ENCODE peak calls at places on chromosome 4, in five cellular contexts. N is MV-4-11; T is stimulated activated CD4-positive, alpha-beta T cell treated with anti-CD3 and anti-CD28 coated beads, Interleukin-4, amount 100 ng/mL, for 48 hours; J is cardiac fibroblast; A is AG10803. G is an unnamed sample.

GRCh38 chr4:1155314-1155713 is 17.1 kb downstream of the SPON2 start:
- DNase-seq in N (peak; percentile 57), T (no peak), J (no peak), A (no peak), G (no peak)

GRCh38 chr4:23970193-23970850 is 80.5 kb upstream of the PPARGC1A start:
- DNase-seq in N (no peak), T (no peak), J (no peak), A (peak; percentile 54), G (no peak)

GRCh38 chr4:96093057-96093456 is 253.2 kb downstream of the PDHA2 start:
- DNase-seq in N (no peak), T (no peak), J (peak; percentile 15), A (no peak), G (no peak)

GRCh38 chr4:7708981-7709380 is 230.7 kb downstream of the AFAP1 start:
- DNase-seq in N (no peak), T (no peak), J (no peak), A (no peak), G (no peak)

GRCh38 chr4:2254665-2255500 is 7.0 kb downstream of the MXD4 start:
- DNase-seq in N (no peak), T (no peak), J (no peak), A (no peak), G (no peak)

GRCh38 chr4:23789765-23790164 is 100.1 kb downstream of the PPARGC1A start:
- DNase-seq in N (no peak), T (no peak), J (peak; percentile 68), A (peak; percentile 87), G (no peak)

GRCh38 chr4:146033149-146033548 is 94.5 kb upstream of the ZNF827 start:
- DNase-seq in N (no peak), T (no peak), J (no peak), A (no peak), G (no peak)

GRCh38 chr4:178198691-178199090 is 756.5 kb upstream of the AGA start:
- DNase-seq in N (no peak), T (no peak), J (no peak), A (no peak), G (no peak)

GRCh38 chr4:54657194-54657555 is 582 bp upstream of the KIT start:
- DNase-seq in N (no peak), T (no peak), J (no peak), A (no peak), G (no peak)

GRCh38 chr4:153432971-153433752 is 33.0 kb upstream of the TMEM131L start:
- DNase-seq in N (peak; percentile 92), T (peak; percentile 50), J (peak; percentile 88), A (peak; percentile 94), G (peak; percentile 62)

GRCh38 chr4:6507345-6507744 is 34.9 kb upstream of the PPP2R2C start:
- DNase-seq in N (no peak), T (no peak), J (no peak), A (no peak), G (no peak)

GRCh38 chr4:103498161-103499070 is 221.4 kb downstream of the TACR3 start:
- DNase-seq in N (no peak), T (no peak), J (peak; percentile 26), A (peak; percentile 76), G (no peak)

GRCh38 chr4:153207027-153207426 is 2.8 kb downstream of the TRIM2 start:
- DNase-seq in N (no peak), T (no peak), J (no peak), A (no peak), G (no peak)

GRCh38 chr4:152850377-152850776 is 70.6 kb downstream of the ARFIP1 start:
- DNase-seq in N (peak; percentile 73), T (no peak), J (peak; percentile 82), A (peak; percentile 48), G (no peak)

GRCh38 chr4:122827258-122827887 is 742 bp downstream of the FGF2 start:
- DNase-seq in N (no peak), T (peak; percentile 4), J (peak; percentile 61), A (peak; percentile 46), G (no peak)

GRCh38 chr4:78711676-78712075 is 64.5 kb upstream of the BMP2K start:
- DNase-seq in N (no peak), T (no peak), J (no peak), A (no peak), G (no peak)

GRCh38 chr4:71377561-71377960 is 38.7 kb downstream of the SLC4A4 start:
- DNase-seq in N (no peak), T (no peak), J (peak; percentile 68), A (peak; percentile 75), G (no peak)

GRCh38 chr4:169902658-169903345 is 123.4 kb downstream of the MFAP3L start:
- DNase-seq in N (no peak), T (no peak), J (no peak), A (no peak), G (no peak)

GRCh38 chr4:68342139-68342538 is 7.8 kb downstream of the YTHDC1 start:
- DNase-seq in N (no peak), T (no peak), J (peak; percentile 84), A (peak; percentile 79), G (no peak)

GRCh38 chr4:183390374-183390773 is 54.1 kb upstream of the CDKN2AIP start:
- DNase-seq in N (no peak), T (no peak), J (no peak), A (no peak), G (no peak)

GRCh38 chr4:168724960-168725359 is 228.1 kb downstream of the PALLD start:
- DNase-seq in N (peak; percentile 18), T (no peak), J (peak; percentile 87), A (peak; percentile 83), G (no peak)

GRCh38 chr4:159464302-159464701 is 361.4 kb downstream of the RAPGEF2 start:
- DNase-seq in N (no peak), T (no peak), J (no peak), A (no peak), G (no peak)

GRCh38 chr4:2411786-2412510 is 6.5 kb downstream of the ZFYVE28 start:
- DNase-seq in N (no peak), T (no peak), J (no peak), A (no peak), G (no peak)

GRCh38 chr4:55865228-55865806 is 11.9 kb downstream of the EXOC1 start:
- DNase-seq in N (no peak), T (no peak), J (peak; percentile 80), A (peak; percentile 66), G (no peak)

GRCh38 chr4:1543976-1544375 is 137.7 kb upstream of the NKX1-1 start:
- DNase-seq in N (no peak), T (no peak), J (no peak), A (no peak), G (no peak)

GRCh38 chr4:101682946-101683345 is 107.6 kb upstream of the BANK1 start:
- DNase-seq in N (no peak), T (no peak), J (no peak), A (no peak), G (no peak)

GRCh38 chr4:67727124-67727850 is 26.3 kb upstream of the UBA6 start:
- DNase-seq in N (peak; percentile 25), T (no peak), J (peak; percentile 88), A (peak; percentile 58), G (no peak)

GRCh38 chr4:138919094-138919936 is 96.3 kb upstream of the NOCT start:
- DNase-seq in N (peak; percentile 52), T (peak; percentile 49), J (peak; percentile 82), A (peak; percentile 71), G (peak; percentile 86)

GRCh38 chr4:163544407-163545038 is 50.0 kb downstream of the TMA16 start:
- DNase-seq in N (peak; percentile 59), T (peak; percentile 37), J (peak; percentile 66), A (peak; percentile 40), G (peak; percentile 78)

G was measured in H1.